ENCODE peak calls at places on chromosomes 4 and X, in four cellular contexts. X, N, W and Y are unnamed samples.

GRCh38 chr4:140150636-140150885 is 3.4 kb downstream of the MAML3 start:
- DNase-seq in X (no peak), W (peak; percentile 83), N (no peak), Y (no peak)

GRCh38 chr4:78059524-78059889 is 2.4 kb downstream of the FRAS1 start:
- DNase-seq in N (no peak), X (peak; percentile 19), W (peak; percentile 55), Y (peak; percentile 24)

GRCh38 chr4:184958127-184958806 is 60.0 kb upstream of the HELT start:
- DNase-seq in W (no peak), N (no peak), X (no peak), Y (no peak)

GRCh38 chrX:11953615-11954014 is 184.7 kb upstream of the FRMPD4 start:
- DNase-seq in W (no peak), X (no peak), N (no peak), Y (peak; percentile 34)

GRCh38 chr4:79442422-79442821 is 34.4 kb upstream of the GK2 start:
- DNase-seq in X (no peak), N (no peak), W (no peak), Y (no peak)

GRCh38 chr4:112978691-112979472 is 70.6 kb upstream of the ANK2 start:
- DNase-seq in X (no peak), N (no peak), W (no peak), Y (no peak)

GRCh38 chr4:148998719-148999118 is 556.5 kb upstream of the NR3C2 start:
- DNase-seq in N (no peak), X (no peak), W (no peak), Y (peak; percentile 2)

GRCh38 chrX:8672176-8672575 is 59.8 kb downstream of the ANOS1 start:
- DNase-seq in X (no peak), N (no peak), W (no peak), Y (no peak)

GRCh38 chrX:137081239-137081638 is 47.4 kb upstream of the GPR101 start:
- DNase-seq in W (no peak), X (no peak), N (no peak), Y (no peak)
- H3K4me3 ChIP-seq in W (no peak overlapping the region), X (no peak overlapping the region), N (no peak overlapping the region), Y (no peak overlapping the region)

GRCh38 chr4:3871881-3872833 is 106.0 kb downstream of the ADRA2C start:
- DNase-seq in X (no peak), W (no peak), N (no peak), Y (no peak)
- H3K27me3 ChIP-seq in X (peaks cover 83% of the 10 kb centered on the region), W (peaks cover 3% of the 10 kb centered on the region), N (no peaks in the 10 kb centered on the region), Y (no peaks in the 10 kb centered on the region)

GRCh38 chrX:40144576-40144975 is 46.8 kb upstream of the BCOR start:
- DNase-seq in W (no peak), X (no peak), N (no peak), Y (no peak)
- H3K4me3 ChIP-seq in W (no peak overlapping the region), X (no peak overlapping the region), N (no peak overlapping the region), Y (no peak overlapping the region)

GRCh38 chr4:180999217-180999616 is 1244.0 kb upstream of the TENM3 start:
- DNase-seq in X (no peak), W (no peak), N (no peak), Y (no peak)
- H3K27me3 ChIP-seq in X (no peaks in the 10 kb centered on the region), W (no peaks in the 10 kb centered on the region), N (no peaks in the 10 kb centered on the region), Y (no peaks in the 10 kb centered on the region)

GRCh38 chrX:140710710-140711109 is 1.2 kb downstream of the LINC00632 start:
- DNase-seq in X (no peak), N (no peak), W (no peak), Y (no peak)

GRCh38 chrX:140713174-140713539 is 3.6 kb downstream of the LINC00632 start:
- DNase-seq in W (no peak), N (no peak), X (no peak), Y (no peak)

GRCh38 chrX:140712413-140713173 is 3.0 kb downstream of the LINC00632 start:
- DNase-seq in W (no peak), N (peak; percentile 46), X (peak; percentile 39), Y (peak; percentile 48)

DNA sequence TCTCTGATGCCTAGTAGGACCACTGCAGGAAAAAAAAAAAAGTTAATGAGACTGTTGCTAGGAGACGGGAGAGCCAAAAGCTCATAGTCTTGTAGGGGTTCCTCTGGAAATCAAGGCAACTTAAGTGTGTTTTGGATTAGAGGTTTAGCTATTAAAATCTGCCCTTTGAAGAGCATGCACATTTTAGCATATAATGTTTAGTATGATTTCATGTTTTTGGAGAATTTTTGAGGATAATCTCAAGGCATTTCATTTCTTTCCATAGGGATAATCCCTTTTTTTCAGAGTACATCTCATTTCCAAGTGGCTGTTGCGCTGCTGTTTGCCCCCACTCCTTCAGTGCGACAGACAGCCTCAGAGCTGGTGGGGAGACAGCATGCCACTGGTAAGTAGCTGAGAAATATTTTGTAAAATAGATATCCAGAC is at the start of gene LINC00632:
- DNase-seq in W (no peak), X (no peak), N (no peak), Y (no peak)
- H3K4me3 ChIP-seq in W (no peak within 1 kb of the TSS), X (no peak within 1 kb of the TSS), N (no peak within 1 kb of the TSS), Y (no peak within 1 kb of the TSS)

GRCh38 chrX:42378857-42379256 is 399.1 kb downstream of the PPP1R2C start:
- DNase-seq in X (no peak), N (no peak), W (no peak), Y (no peak)
- H3K27me3 ChIP-seq in X (peaks cover 10% of the 10 kb centered on the region), N (no peaks in the 10 kb centered on the region), W (no peaks in the 10 kb centered on the region), Y (no peaks in the 10 kb centered on the region)